ENCODE peak calls at places on chromosomes 1 and 21, in six cellular contexts. One of them, this sample, is unnamed.

GRCh38 chr1:25456502-25456901 is 25.8 kb downstream of the MACO1 start:
- DNase-seq in iPS-NIHi11: no peak
- DNase-seq in ACHN: no peak
- DNase-seq in left ventricle myocardium superior: no peak
- DNase-seq in keratinocyte: no peak
- DNase-seq in activated CD8-positive, alpha-beta memory T cell treated with anti-CD3 and anti-CD28 coated beads, Interleukin-2, amount 50 U/mL, for 48 hours: no peak
- DNase-seq in this sample: no peak

GRCh38 chr1:65688848-65689247 is 103.8 kb upstream of the PDE4B start:
- DNase-seq in iPS-NIHi11: no peak
- DNase-seq in ACHN: no peak
- DNase-seq in left ventricle myocardium superior: no peak
- DNase-seq in keratinocyte: no peak
- DNase-seq in activated CD8-positive, alpha-beta memory T cell treated with anti-CD3 and anti-CD28 coated beads, Interleukin-2, amount 50 U/mL, for 48 hours: no peak
- DNase-seq in this sample: no peak

GRCh38 chr1:85295006-85295431 is 18.6 kb upstream of the BCL10 start:
- DNase-seq in iPS-NIHi11: no peak
- DNase-seq in ACHN: peak
- DNase-seq in left ventricle myocardium superior: no peak
- DNase-seq in keratinocyte: peak
- DNase-seq in activated CD8-positive, alpha-beta memory T cell treated with anti-CD3 and anti-CD28 coated beads, Interleukin-2, amount 50 U/mL, for 48 hours: no peak
- DNase-seq in this sample: no peak

GRCh38 chr1:184110253-184111204 is 59.0 kb downstream of the TSEN15 start:
- DNase-seq in iPS-NIHi11: no peak
- DNase-seq in ACHN: no peak
- DNase-seq in left ventricle myocardium superior: no peak
- DNase-seq in keratinocyte: no peak
- DNase-seq in activated CD8-positive, alpha-beta memory T cell treated with anti-CD3 and anti-CD28 coated beads, Interleukin-2, amount 50 U/mL, for 48 hours: no peak
- DNase-seq in this sample: peak

GRCh38 chr1:67053535-67053784 is 488 bp downstream of the SLC35D1 start:
- DNase-seq in iPS-NIHi11: peak
- DNase-seq in ACHN: peak
- DNase-seq in left ventricle myocardium superior: peak
- DNase-seq in keratinocyte: no peak
- DNase-seq in activated CD8-positive, alpha-beta memory T cell treated with anti-CD3 and anti-CD28 coated beads, Interleukin-2, amount 50 U/mL, for 48 hours: no peak
- DNase-seq in this sample: no peak

GRCh38 chr1:1910651-1911389 is 4.2 kb upstream of the CALML6 start:
- DNase-seq in iPS-NIHi11: no peak
- DNase-seq in ACHN: no peak
- DNase-seq in left ventricle myocardium superior: peak
- DNase-seq in keratinocyte: no peak
- DNase-seq in activated CD8-positive, alpha-beta memory T cell treated with anti-CD3 and anti-CD28 coated beads, Interleukin-2, amount 50 U/mL, for 48 hours: no peak
- DNase-seq in this sample: no peak

GRCh38 chr1:4700801-4701200 is 46.4 kb downstream of the AJAP1 start:
- DNase-seq in iPS-NIHi11: no peak
- DNase-seq in ACHN: no peak
- DNase-seq in left ventricle myocardium superior: peak
- DNase-seq in keratinocyte: peak
- DNase-seq in activated CD8-positive, alpha-beta memory T cell treated with anti-CD3 and anti-CD28 coated beads, Interleukin-2, amount 50 U/mL, for 48 hours: no peak
- DNase-seq in this sample: no peak

GRCh38 chr21:42302794-42303193 is 12.4 kb downstream of the TFF3 start:
- DNase-seq in iPS-NIHi11: no peak
- DNase-seq in ACHN: no peak
- DNase-seq in left ventricle myocardium superior: no peak
- DNase-seq in keratinocyte: no peak
- DNase-seq in activated CD8-positive, alpha-beta memory T cell treated with anti-CD3 and anti-CD28 coated beads, Interleukin-2, amount 50 U/mL, for 48 hours: no peak
- DNase-seq in this sample: no peak

GRCh38 chr1:42085596-42085995 is 67.6 kb upstream of the GUCA2B start:
- DNase-seq in iPS-NIHi11: peak
- DNase-seq in ACHN: no peak
- DNase-seq in left ventricle myocardium superior: no peak
- DNase-seq in keratinocyte: no peak
- DNase-seq in activated CD8-positive, alpha-beta memory T cell treated with anti-CD3 and anti-CD28 coated beads, Interleukin-2, amount 50 U/mL, for 48 hours: no peak
- DNase-seq in this sample: no peak

GRCh38 chr1:183871142-183871541 is 66.2 kb downstream of the RGL1 start:
- DNase-seq in iPS-NIHi11: peak
- DNase-seq in ACHN: no peak
- DNase-seq in left ventricle myocardium superior: no peak
- DNase-seq in keratinocyte: no peak
- DNase-seq in activated CD8-positive, alpha-beta memory T cell treated with anti-CD3 and anti-CD28 coated beads, Interleukin-2, amount 50 U/mL, for 48 hours: no peak
- DNase-seq in this sample: peak

GRCh38 chr1:9466780-9467755 is 72.2 kb upstream of the SLC25A33 start:
- DNase-seq in iPS-NIHi11: no peak
- DNase-seq in ACHN: no peak
- DNase-seq in left ventricle myocardium superior: no peak
- DNase-seq in keratinocyte: no peak
- DNase-seq in activated CD8-positive, alpha-beta memory T cell treated with anti-CD3 and anti-CD28 coated beads, Interleukin-2, amount 50 U/mL, for 48 hours: no peak
- DNase-seq in this sample: no peak

GRCh38 chr1:152759453-152760173 is 1.8 kb downstream of the KPRP start:
- DNase-seq in iPS-NIHi11: no peak
- DNase-seq in ACHN: no peak
- DNase-seq in left ventricle myocardium superior: no peak
- DNase-seq in keratinocyte: no peak
- DNase-seq in activated CD8-positive, alpha-beta memory T cell treated with anti-CD3 and anti-CD28 coated beads, Interleukin-2, amount 50 U/mL, for 48 hours: no peak
- DNase-seq in this sample: no peak

GRCh38 chr1:54335396-54336056 is 70.7 kb downstream of the SSBP3 start:
- DNase-seq in iPS-NIHi11: no peak
- DNase-seq in ACHN: peak
- DNase-seq in left ventricle myocardium superior: peak
- DNase-seq in keratinocyte: peak
- DNase-seq in activated CD8-positive, alpha-beta memory T cell treated with anti-CD3 and anti-CD28 coated beads, Interleukin-2, amount 50 U/mL, for 48 hours: no peak
- DNase-seq in this sample: no peak

GRCh38 chr1:39266269-39266668 is 61.8 kb downstream of the MACF1 start:
- DNase-seq in iPS-NIHi11: peak
- DNase-seq in ACHN: peak
- DNase-seq in left ventricle myocardium superior: no peak
- DNase-seq in keratinocyte: no peak
- DNase-seq in activated CD8-positive, alpha-beta memory T cell treated with anti-CD3 and anti-CD28 coated beads, Interleukin-2, amount 50 U/mL, for 48 hours: no peak
- DNase-seq in this sample: peak

GRCh38 chr1:93777255-93777654 is 95.6 kb upstream of the BCAR3 start:
- DNase-seq in iPS-NIHi11: no peak
- DNase-seq in ACHN: no peak
- DNase-seq in left ventricle myocardium superior: no peak
- DNase-seq in keratinocyte: no peak
- DNase-seq in activated CD8-positive, alpha-beta memory T cell treated with anti-CD3 and anti-CD28 coated beads, Interleukin-2, amount 50 U/mL, for 48 hours: no peak
- DNase-seq in this sample: no peak

GRCh38 chr1:69191280-69191679 is 376.4 kb upstream of the LRRC7 start:
- DNase-seq in iPS-NIHi11: no peak
- DNase-seq in ACHN: no peak
- DNase-seq in left ventricle myocardium superior: no peak
- DNase-seq in keratinocyte: no peak
- DNase-seq in activated CD8-positive, alpha-beta memory T cell treated with anti-CD3 and anti-CD28 coated beads, Interleukin-2, amount 50 U/mL, for 48 hours: no peak
- DNase-seq in this sample: no peak

GRCh38 chr1:55970711-55971110 is 608.7 kb downstream of the PLPP3 start:
- DNase-seq in iPS-NIHi11: no peak
- DNase-seq in ACHN: no peak
- DNase-seq in left ventricle myocardium superior: no peak
- DNase-seq in keratinocyte: no peak
- DNase-seq in activated CD8-positive, alpha-beta memory T cell treated with anti-CD3 and anti-CD28 coated beads, Interleukin-2, amount 50 U/mL, for 48 hours: no peak
- DNase-seq in this sample: no peak

GRCh38 chr1:93779540-93780121 is 98.0 kb upstream of the BCAR3 start:
- DNase-seq in iPS-NIHi11: peak
- DNase-seq in ACHN: no peak
- DNase-seq in left ventricle myocardium superior: no peak
- DNase-seq in keratinocyte: peak
- DNase-seq in activated CD8-positive, alpha-beta memory T cell treated with anti-CD3 and anti-CD28 coated beads, Interleukin-2, amount 50 U/mL, for 48 hours: no peak
- DNase-seq in this sample: no peak

GRCh38 chr1:64437453-64437852 is 32.5 kb upstream of the CACHD1 start:
- DNase-seq in iPS-NIHi11: no peak
- DNase-seq in ACHN: no peak
- DNase-seq in left ventricle myocardium superior: no peak
- DNase-seq in keratinocyte: no peak
- DNase-seq in activated CD8-positive, alpha-beta memory T cell treated with anti-CD3 and anti-CD28 coated beads, Interleukin-2, amount 50 U/mL, for 48 hours: no peak
- DNase-seq in this sample: no peak

This sample was measured in GM12865.